ENCODE peak calls at places on chromosome 1, in four cellular contexts. W is T-helper 1 cell; O is HT1080; Q is stimulated activated CD4-positive, alpha-beta T cell treated with anti-CD3 and anti-CD28 coated beads, Interleukin-12 subunit alpha, Interleukin-12 subunit beta, amount 100 ng/mL, for 4 hours. G is an unnamed sample.

GRCh38 chr1:20476260-20477038 is 9.6 kb downstream of the CAMK2N1 start:
- DNase-seq in W (no peak), Q (no peak), O (no peak), G (no peak)

GRCh38 chr1:211323156-211324063 is 3.2 kb upstream of the TRAF5 start:
- DNase-seq in Q (peak; percentile 49), O (peak; percentile 65), W (no peak), G (peak; percentile 70)

GRCh38 chr1:197619008-197619640 is 156.2 kb downstream of the DENND1B start:
- DNase-seq in Q (no peak), W (no peak), O (peak; percentile 8), G (no peak)

GRCh38 chr1:94056996-94057395 is 64.0 kb downstream of the ABCA4 start:
- DNase-seq in W (no peak), Q (no peak), O (no peak), G (no peak)

GRCh38 chr1:86062458-86062857 is 94.1 kb downstream of the COL24A1 start:
- DNase-seq in W (no peak), Q (no peak), O (peak; percentile 24), G (no peak)

GRCh38 chr1:77413541-77414335 is 131.9 kb downstream of the AK5 start:
- DNase-seq in W (no peak), O (no peak), Q (no peak), G (no peak)

GRCh38 chr1:113429461-113430153 is 39.3 kb downstream of the MAGI3 start:
- DNase-seq in O (peak; percentile 46), W (no peak), Q (no peak), G (no peak)

GRCh38 chr1:216186816-216187215 is 236.4 kb downstream of the USH2A start:
- DNase-seq in W (no peak), Q (no peak), O (no peak), G (no peak)

GRCh38 chr1:16158993-16159831 is 3.3 kb upstream of the EPHA2 start:
- DNase-seq in W (no peak), Q (no peak), O (peak; percentile 69), G (no peak)

GRCh38 chr1:16927711-16928485 is 6.2 kb downstream of the CROCC start:
- DNase-seq in W (no peak), Q (no peak), O (no peak), G (no peak)

GRCh38 chr1:85580046-85580411 is 532 bp upstream of the CCN1 start:
- DNase-seq in O (peak; percentile 72), W (no peak), Q (no peak), G (no peak)

G was measured in NT2/D1.